ENCODE peak calls at places on chromosome 7, in five cellular contexts. O, F, D, N and C are unnamed samples.

GRCh38 chr7:34011017-34011680 is 105.8 kb downstream of the BMPER start:
- DNase-seq in D (no peak), O (no peak), N (no peak), F (peak; percentile 79), C (no peak)

GRCh38 chr7:77831481-77831880 is 32.9 kb downstream of the PHTF2 start:
- DNase-seq in N (no peak), F (no peak), O (no peak), D (no peak), C (no peak)

GRCh38 chr7:135759537-135759936 is 10.9 kb upstream of the FAM180A start:
- DNase-seq in D (no peak), O (peak; percentile 17), N (no peak), F (no peak), C (no peak)

GRCh38 chr7:47893238-47893637 is 55.0 kb downstream of the PKD1L1 start:
- DNase-seq in O (no peak), N (no peak), D (no peak), F (peak; percentile 16), C (no peak)

GRCh38 chr7:45136106-45137060 is 21.2 kb upstream of the RAMP3 start:
- DNase-seq in O (no peak), F (peak; percentile 77), N (peak; percentile 52), D (peak; percentile 40), C (peak; percentile 65)

GRCh38 chr7:151539055-151539714 is 19.5 kb upstream of the RHEB start:
- DNase-seq in N (peak; percentile 87), O (no peak), F (no peak), D (peak; percentile 63), C (peak; percentile 17)

GRCh38 chr7:130903358-130903974 is 169.5 kb upstream of the KLF14 start:
- DNase-seq in F (peak; percentile 96), N (no peak), D (no peak), O (no peak), C (no peak)

GRCh38 chr7:108114117-108114841 is 15.9 kb downstream of the LAMB4 start:
- DNase-seq in N (no peak), D (no peak), O (no peak), F (no peak), C (peak; percentile 34)

GRCh38 chr7:156947120-156947843 is 2.2 kb upstream of the NOM1 start:
- DNase-seq in O (no peak), F (no peak), D (peak; percentile 11), N (peak; percentile 31), C (peak; percentile 32)

GRCh38 chr7:153902857-153903256 is 149.3 kb upstream of the DPP6 start:
- DNase-seq in D (no peak), F (no peak), N (no peak), O (no peak), C (no peak)